ENCODE peak calls at places on chromosomes 4 and X, in nine cellular contexts. One of them, this sample, is unnamed.

GRCh38 chr4:53633608-53634007 is 42.3 kb upstream of the LNX1 start:
- DNase-seq in CD8-positive, alpha-beta memory T cell: no peak
- DNase-seq in Caco-2: no peak
- DNase-seq in HEK293T: no peak
- DNase-seq in EL: peak
- DNase-seq in Calu3: no peak
- DNase-seq in CD4-positive, alpha-beta memory T cell: no peak
- DNase-seq in natural killer cell: no peak
- DNase-seq in activated CD4-positive, alpha-beta T cell treated with anti-CD3 and anti-CD28 coated beads for 36 hours: no peak
- DNase-seq in this sample: no peak

GRCh38 chr4:156832886-156833285 is 138.7 kb downstream of the PDGFC start:
- DNase-seq in CD8-positive, alpha-beta memory T cell: no peak
- DNase-seq in Caco-2: no peak
- DNase-seq in HEK293T: no peak
- DNase-seq in EL: no peak
- DNase-seq in Calu3: no peak
- DNase-seq in CD4-positive, alpha-beta memory T cell: no peak
- DNase-seq in natural killer cell: no peak
- DNase-seq in activated CD4-positive, alpha-beta T cell treated with anti-CD3 and anti-CD28 coated beads for 36 hours: no peak
- DNase-seq in this sample: no peak

GRCh38 chr4:133000012-133000411 is 149.1 kb upstream of the PCDH10 start:
- DNase-seq in CD8-positive, alpha-beta memory T cell: no peak
- DNase-seq in Caco-2: no peak
- DNase-seq in HEK293T: no peak
- DNase-seq in EL: peak
- DNase-seq in Calu3: no peak
- DNase-seq in CD4-positive, alpha-beta memory T cell: no peak
- DNase-seq in natural killer cell: no peak
- DNase-seq in activated CD4-positive, alpha-beta T cell treated with anti-CD3 and anti-CD28 coated beads for 36 hours: no peak
- DNase-seq in this sample: no peak

GRCh38 chr4:153249199-153250154 is 45.2 kb downstream of the TRIM2 start:
- DNase-seq in CD8-positive, alpha-beta memory T cell: peak
- DNase-seq in Caco-2: no peak
- DNase-seq in HEK293T: peak
- DNase-seq in EL: peak
- DNase-seq in Calu3: peak
- DNase-seq in CD4-positive, alpha-beta memory T cell: peak
- DNase-seq in natural killer cell: peak
- DNase-seq in activated CD4-positive, alpha-beta T cell treated with anti-CD3 and anti-CD28 coated beads for 36 hours: peak
- DNase-seq in this sample: peak

GRCh38 chrX:68724531-68725020 is 77.1 kb downstream of the STARD8 start:
- DNase-seq in CD8-positive, alpha-beta memory T cell: no peak
- DNase-seq in Caco-2: no peak
- DNase-seq in HEK293T: no peak
- DNase-seq in EL: no peak
- DNase-seq in Calu3: no peak
- DNase-seq in CD4-positive, alpha-beta memory T cell: no peak
- DNase-seq in natural killer cell: no peak
- DNase-seq in activated CD4-positive, alpha-beta T cell treated with anti-CD3 and anti-CD28 coated beads for 36 hours: no peak
- DNase-seq in this sample: no peak

GRCh38 chr4:103718993-103719319 is 829 bp downstream of the TACR3 start:
- DNase-seq in CD8-positive, alpha-beta memory T cell: no peak
- DNase-seq in Caco-2: no peak
- DNase-seq in HEK293T: no peak
- DNase-seq in EL: peak
- DNase-seq in Calu3: no peak
- DNase-seq in CD4-positive, alpha-beta memory T cell: no peak
- DNase-seq in natural killer cell: no peak
- DNase-seq in activated CD4-positive, alpha-beta T cell treated with anti-CD3 and anti-CD28 coated beads for 36 hours: no peak
- DNase-seq in this sample: no peak

GRCh38 chr4:2274320-2275043 is 12.6 kb upstream of the MXD4 start:
- DNase-seq in CD8-positive, alpha-beta memory T cell: no peak
- DNase-seq in Caco-2: no peak
- DNase-seq in HEK293T: no peak
- DNase-seq in EL: no peak
- DNase-seq in Calu3: no peak
- DNase-seq in CD4-positive, alpha-beta memory T cell: no peak
- DNase-seq in natural killer cell: no peak
- DNase-seq in activated CD4-positive, alpha-beta T cell treated with anti-CD3 and anti-CD28 coated beads for 36 hours: no peak
- DNase-seq in this sample: no peak

GRCh38 chrX:30219372-30219771 is 4.0 kb downstream of the MAGEB2 start:
- DNase-seq in CD8-positive, alpha-beta memory T cell: no peak
- DNase-seq in Caco-2: no peak
- DNase-seq in HEK293T: no peak
- DNase-seq in EL: no peak
- DNase-seq in Calu3: no peak
- DNase-seq in CD4-positive, alpha-beta memory T cell: no peak
- DNase-seq in natural killer cell: no peak
- DNase-seq in activated CD4-positive, alpha-beta T cell treated with anti-CD3 and anti-CD28 coated beads for 36 hours: no peak
- DNase-seq in this sample: no peak

This sample was measured in naive thymus-derived CD4-positive, alpha-beta T cell.